ENCODE peak calls at places on chromosomes 4 and X, in six cellular contexts. A, Y, Q, P, W and F are unnamed samples.

GRCh38 chr4:144734522-144734921 is 88.6 kb downstream of the HHIP start:
- DNase-seq in A (no peak), Y (no peak), Q (no peak), P (no peak), W (no peak), F (no peak)

GRCh38 chr4:118356731-118357130 is 3.9 kb upstream of the PRSS12 start:
- DNase-seq in A (no peak), Y (no peak), Q (no peak), P (no peak), W (no peak), F (no peak)

GRCh38 chrX:155028192-155028591 is 1.5 kb downstream of the FUNDC2 start:
- DNase-seq in A (no peak), Y (no peak), Q (no peak), P (no peak), W (no peak), F (no peak)

GRCh38 chr4:1000686-1001260 is 7.6 kb upstream of the SLC26A1 start:
- DNase-seq in A (no peak), Y (no peak), Q (no peak), P (no peak), W (no peak), F (no peak)

GRCh38 chrX:136028383-136028984 is 43.2 kb downstream of the SLC9A6 start:
- DNase-seq in A (peak; percentile 23), Y (no peak), Q (no peak), P (no peak), W (no peak), F (no peak)

GRCh38 chr4:27084685-27085356 is 224.2 kb downstream of the STIM2 start:
- DNase-seq in A (no peak), Y (peak; percentile 63), Q (no peak), P (no peak), W (no peak), F (no peak)

GRCh38 chr4:1060121-1060520 is 48.7 kb downstream of the FGFRL1 start:
- DNase-seq in A (no peak), Y (no peak), Q (no peak), P (no peak), W (no peak), F (no peak)

GRCh38 chr4:5050520-5050955 is 742 bp upstream of the STK32B start:
- DNase-seq in A (peak; percentile 46), Y (peak; percentile 65), Q (peak; percentile 53), P (no peak), W (peak; percentile 53), F (peak; percentile 38)

GRCh38 chrX:45497290-45497689 is 296.6 kb upstream of the DIPK2B start:
- DNase-seq in A (no peak), Y (no peak), Q (no peak), P (no peak), W (no peak), F (no peak)

GRCh38 chrX:13898603-13899002 is 81.7 kb upstream of the GPM6B start:
- DNase-seq in A (no peak), Y (no peak), Q (no peak), P (no peak), W (no peak), F (no peak)

GRCh38 chr4:66169341-66169740 is 499.1 kb upstream of the EPHA5 start:
- DNase-seq in A (peak; percentile 11), Y (no peak), Q (no peak), P (no peak), W (no peak), F (no peak)

GRCh38 chrX:30635630-30636029 is 17.6 kb upstream of the GK start:
- DNase-seq in A (no peak), Y (peak; percentile 13), Q (no peak), P (no peak), W (no peak), F (no peak)

GRCh38 chrX:2710496-2710895 is 19.4 kb downstream of the CD99 start:
- DNase-seq in A (no peak), Y (no peak), Q (no peak), P (no peak), W (no peak), F (no peak)

GRCh38 chr4:152979731-152980330 is 43.7 kb downstream of the FHDC1 start:
- DNase-seq in A (no peak), Y (no peak), Q (no peak), P (no peak), W (no peak), F (no peak)

GRCh38 chr4:1780435-1780834 is 12.7 kb upstream of the FGFR3 start:
- DNase-seq in A (no peak), Y (no peak), Q (no peak), P (no peak), W (no peak), F (no peak)

GRCh38 chrX:70422886-70423336 is at the start of gene GDPD2:
- DNase-seq in A (peak; percentile 50), Y (no peak), Q (no peak), P (no peak), W (peak; percentile 61), F (no peak)

GRCh38 chr4:150501019-150501727 is 80.8 kb upstream of the MAB21L2 start:
- DNase-seq in A (no peak), Y (no peak), Q (no peak), P (no peak), W (no peak), F (no peak)

GRCh38 chr4:742742-743311 is 37.2 kb downstream of the PCGF3 start:
- DNase-seq in A (peak; percentile 30), Y (peak; percentile 77), Q (peak; percentile 97), P (no peak), W (no peak), F (peak; percentile 93)

GRCh38 chr4:43843501-43843900 is 605.1 kb downstream of the KCTD8 start:
- DNase-seq in A (peak; percentile 6), Y (no peak), Q (no peak), P (no peak), W (no peak), F (no peak)

GRCh38 chrX:8971116-8971515 is 62.8 kb downstream of the FAM9B start:
- DNase-seq in A (peak; percentile 39), Y (no peak), Q (no peak), P (no peak), W (no peak), F (no peak)

GRCh38 chr4:88897180-88897579 is 159.8 kb downstream of the FAM13A start:
- DNase-seq in A (no peak), Y (no peak), Q (no peak), P (no peak), W (no peak), F (no peak)

GRCh38 chr4:72846280-72847111 is 223.0 kb downstream of the COX18 start:
- DNase-seq in A (peak; percentile 17), Y (peak; percentile 23), Q (no peak), P (no peak), W (peak; percentile 50), F (no peak)

GRCh38 chr4:11426716-11427115 is 2.0 kb downstream of the HS3ST1 start:
- DNase-seq in A (no peak), Y (no peak), Q (no peak), P (no peak), W (no peak), F (no peak)

GRCh38 chrX:46447384-46447783 is 97.8 kb downstream of the ZNF674 start:
- DNase-seq in A (peak; percentile 23), Y (no peak), Q (peak; percentile 7), P (no peak), W (no peak), F (peak; percentile 19)

GRCh38 chrX:36898301-36898700 is 109.9 kb upstream of the FAM47C start:
- DNase-seq in A (peak; percentile 0), Y (no peak), Q (no peak), P (no peak), W (no peak), F (no peak)

GRCh38 chr4:169440446-169440845 is 169.7 kb upstream of the SH3RF1 start:
- DNase-seq in A (no peak), Y (no peak), Q (no peak), P (no peak), W (no peak), F (no peak)

GRCh38 chrX:143853488-143853887 is 30.4 kb upstream of the UBE2NL start:
- DNase-seq in A (no peak), Y (no peak), Q (no peak), P (no peak), W (no peak), F (no peak)

GRCh38 chr4:7170012-7170411 is 22.3 kb upstream of the SORCS2 start:
- DNase-seq in A (no peak), Y (no peak), Q (no peak), P (no peak), W (no peak), F (no peak)

GRCh38 chr4:65831828-65832227 is 161.5 kb upstream of the EPHA5 start:
- DNase-seq in A (no peak), Y (no peak), Q (no peak), P (no peak), W (no peak), F (no peak)

GRCh38 chr4:845233-845835 is 19.4 kb upstream of the CPLX1 start:
- DNase-seq in A (no peak), Y (no peak), Q (no peak), P (no peak), W (no peak), F (no peak)

GRCh38 chrX:13669246-13669689 is 16.3 kb downstream of the TCEANC start:
- DNase-seq in A (peak; percentile 52), Y (peak; percentile 49), Q (no peak), P (peak; percentile 89), W (no peak), F (no peak)

GRCh38 chrX:119853449-119853848 is 686 bp upstream of the UPF3B start:
- DNase-seq in A (no peak), Y (no peak), Q (no peak), P (no peak), W (no peak), F (no peak)

GRCh38 chrX:108224727-108225455 is 133.3 kb downstream of the ATG4A start:
- DNase-seq in A (peak; percentile 37), Y (peak; percentile 43), Q (no peak), P (peak; percentile 16), W (no peak), F (no peak)
- TF ChIP-seq TAF1 in A (no peak), Y (no peak), Q (no peak), P (no peak), W (no peak), F (no peak)

DNA sequence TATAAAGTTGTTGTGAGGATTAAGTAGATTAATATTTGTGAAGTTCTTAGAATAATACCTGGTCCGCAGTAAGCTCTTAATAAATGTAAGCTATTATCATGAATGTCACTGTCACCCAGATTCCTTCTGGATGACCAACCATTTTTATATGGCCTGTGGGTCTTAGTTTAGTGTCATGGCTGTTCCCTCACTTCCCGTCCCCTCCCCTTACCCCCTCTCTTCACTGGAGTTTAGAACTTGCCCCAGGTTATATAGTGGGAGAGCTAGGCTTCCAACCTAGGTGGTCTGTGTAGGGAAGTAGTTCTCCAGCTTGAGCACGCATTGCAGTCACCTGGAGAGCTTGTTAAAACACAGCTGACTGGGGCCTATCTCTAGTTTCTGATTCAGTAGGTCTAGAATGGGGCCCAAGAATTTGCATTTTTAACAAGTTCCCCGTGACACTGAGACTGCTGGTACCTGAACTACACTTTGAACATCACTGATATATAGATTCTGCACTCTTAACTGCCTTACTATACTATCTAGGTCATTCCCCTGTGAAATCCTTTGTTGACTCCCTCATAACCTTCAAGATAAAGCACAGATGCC is 66.9 kb upstream of the PLAC1 start:
- DNase-seq in A (no peak), Y (no peak), Q (no peak), P (no peak), W (no peak), F (no peak)
- TF ChIP-seq POLR2AphosphoS5 in A (no peak), Y (no peak), Q (no peak), P (no peak), W (no peak), F (no peak)

GRCh38 chr4:71209161-71209560 is 129.7 kb upstream of the SLC4A4 start:
- DNase-seq in A (no peak), Y (no peak), Q (no peak), P (no peak), W (no peak), F (no peak)
- TF ChIP-seq POLR2A in A (no peak), Y (no peak), Q (no peak), P (no peak), W (no peak), F (no peak)

GRCh38 chrX:24693453-24694202 is at the start of gene POLA1:
- DNase-seq in A (peak; percentile 92), Y (peak; percentile 86), Q (peak; percentile 70), P (peak; percentile 55), W (peak; percentile 85), F (peak; percentile 73)
- TF ChIP-seq TAF1 in A (peak; percentile 26), Y (peak; percentile 61), Q (no peak), P (peak; percentile 34), W (peak; percentile 74), F (no peak)